ENCODE peak calls at places on chromosome 1, in ten cellular contexts. K is activated T-cell treated with anti-CD3 and anti-CD28 coated beads for 24 hours; X is fibroblast of pulmonary artery; S is GM03348; V is amniotic stem cell; F is stimulated activated CD8-positive, alpha-beta memory T cell treated with anti-CD3 and anti-CD28 coated beads, Interleukin-4, amount 100 ng/mL, for 24 hours; B is aorta; J is stimulated activated CD4-positive, alpha-beta T cell treated with anti-CD3 and anti-CD28 coated beads, Interleukin-12 subunit alpha, Interleukin-12 subunit beta, amount 100 ng/mL, for 48 hours; A is memory B cell; Q is NCI-H187 treated with DMSO at 0.1 percent for 48 hours. H is an unnamed sample.

GRCh38 chr1:153344718-153345025 is 4.0 kb downstream of the PGLYRP4 start:
- DNase-seq in K (no peak), X (no peak), S (no peak), V (no peak), F (no peak), B (no peak), J (no peak), A (no peak), Q (peak), H (no peak)

GRCh38 chr1:201172336-201172735 is 18.1 kb upstream of the TMEM9 start:
- DNase-seq in K (no peak), X (no peak), S (no peak), V (no peak), F (no peak), B (no peak), J (no peak), A (no peak), Q (no peak), H (no peak)

GRCh38 chr1:203153989-203154821 is 21.4 kb downstream of the MYBPH start:
- DNase-seq in K (no peak), X (peak), S (peak), V (no peak), F (no peak), B (no peak), J (no peak), A (no peak), Q (no peak), H (no peak)

GRCh38 chr1:153633161-153633746 is 612 bp upstream of the CHTOP start:
- DNase-seq in K (no peak), X (no peak), S (peak), V (no peak), F (no peak), B (no peak), J (no peak), A (no peak), Q (no peak), H (no peak)

GRCh38 chr1:225766967-225767413 is 10.6 kb upstream of the SRP9 start:
- DNase-seq in K (no peak), X (peak), S (peak), V (peak), F (no peak), B (peak), J (no peak), A (no peak), Q (no peak), H (no peak)

GRCh38 chr1:230641900-230642262 is 400 bp upstream of the COG2 start:
- DNase-seq in K (no peak), X (no peak), S (no peak), V (no peak), F (no peak), B (no peak), J (no peak), A (peak), Q (no peak), H (no peak)

GRCh38 chr1:14017531-14017961 is 317.6 kb downstream of the PRDM2 start:
- DNase-seq in K (no peak), X (no peak), S (no peak), V (no peak), F (no peak), B (no peak), J (no peak), A (no peak), Q (no peak), H (no peak)

GRCh38 chr1:55418208-55418607 is 203.0 kb upstream of the USP24 start:
- DNase-seq in K (no peak), X (no peak), S (no peak), V (no peak), F (no peak), B (no peak), J (no peak), A (no peak), Q (no peak), H (no peak)

GRCh38 chr1:162213281-162213909 is 143.9 kb downstream of the NOS1AP start:
- DNase-seq in K (no peak), X (peak), S (peak), V (no peak), F (no peak), B (peak), J (no peak), A (no peak), Q (no peak), H (no peak)

GRCh38 chr1:45678489-45678888 is 7.8 kb downstream of the GPBP1L1 start:
- DNase-seq in K (no peak), X (no peak), S (no peak), V (no peak), F (no peak), B (no peak), J (no peak), A (no peak), Q (no peak), H (no peak)

GRCh38 chr1:91278754-91279153 is 125.9 kb downstream of the HFM1 start:
- DNase-seq in K (no peak), X (peak), S (peak), V (peak), F (no peak), B (no peak), J (no peak), A (no peak), Q (no peak), H (no peak)

GRCh38 chr1:89739013-89739843 is 81.6 kb upstream of the LRRC8D start:
- DNase-seq in K (peak), X (peak), S (peak), V (no peak), F (peak), B (no peak), J (no peak), A (no peak), Q (no peak), H (no peak)

GRCh38 chr1:228185641-228185965 is 20.0 kb downstream of the IBA57 start:
- DNase-seq in K (no peak), X (no peak), S (no peak), V (no peak), F (no peak), B (peak), J (no peak), A (no peak), Q (no peak), H (no peak)

GRCh38 chr1:32337855-32338636 is 2.0 kb upstream of the MARCKSL1 start:
- DNase-seq in K (no peak), X (peak), S (no peak), V (no peak), F (no peak), B (no peak), J (no peak), A (no peak), Q (no peak), H (no peak)

GRCh38 chr1:206982216-206982615 is 12.0 kb upstream of the FCAMR start:
- DNase-seq in K (peak), X (peak), S (peak), V (peak), F (peak), B (no peak), J (peak), A (peak), Q (no peak), H (peak)

GRCh38 chr1:208204779-208205178 is 39.4 kb downstream of the PLXNA2 start:
- DNase-seq in K (no peak), X (no peak), S (no peak), V (no peak), F (no peak), B (no peak), J (no peak), A (no peak), Q (no peak), H (no peak)

GRCh38 chr1:160104520-160104885 is 6.1 kb upstream of the IGSF8 start:
- DNase-seq in K (no peak), X (no peak), S (no peak), V (no peak), F (no peak), B (no peak), J (no peak), A (no peak), Q (no peak), H (no peak)

GRCh38 chr1:155253797-155254196 is 1.5 kb downstream of the ENTREP3 start:
- DNase-seq in K (no peak), X (no peak), S (peak), V (no peak), F (no peak), B (no peak), J (no peak), A (no peak), Q (no peak), H (no peak)

GRCh38 chr1:21901986-21902377 is 35.1 kb downstream of the HSPG2 start:
- DNase-seq in K (no peak), X (no peak), S (no peak), V (no peak), F (no peak), B (no peak), J (no peak), A (no peak), Q (no peak), H (no peak)

GRCh38 chr1:232226197-232226681 is 403.7 kb downstream of the SIPA1L2 start:
- DNase-seq in K (no peak), X (peak), S (peak), V (peak), F (no peak), B (no peak), J (peak), A (no peak), Q (no peak), H (no peak)

GRCh38 chr1:92482665-92483441 is 3.9 kb downstream of the GFI1 start:
- DNase-seq in K (no peak), X (no peak), S (peak), V (no peak), F (no peak), B (no peak), J (no peak), A (peak), Q (no peak), H (peak)

GRCh38 chr1:21534674-21535378 is 25.6 kb downstream of the ALPL start:
- DNase-seq in K (no peak), X (peak), S (peak), V (peak), F (no peak), B (no peak), J (no peak), A (peak), Q (peak), H (peak)

GRCh38 chr1:2394761-2395160 is 3.1 kb downstream of the RER1 start:
- DNase-seq in K (no peak), X (no peak), S (no peak), V (no peak), F (no peak), B (no peak), J (no peak), A (no peak), Q (no peak), H (no peak)

GRCh38 chr1:110455151-110455550 is 4.2 kb downstream of the PROK1 start:
- DNase-seq in K (no peak), X (no peak), S (no peak), V (no peak), F (no peak), B (peak), J (no peak), A (no peak), Q (no peak), H (no peak)

GRCh38 chr1:151547119-151547899 is 7.2 kb downstream of the TUFT1 start:
- DNase-seq in K (no peak), X (peak), S (peak), V (peak), F (no peak), B (peak), J (no peak), A (no peak), Q (no peak), H (no peak)